ENCODE peak calls at places on chromosomes 2 and 18, in seven cellular contexts. A is activated T-cell treated with anti-CD3 and anti-CD28 coated beads for 24 hours; S is foreskin fibroblast; B is SHP77 treated with DMSO at 0.1 percent for 48 hours; H is heart left ventricle; M is activated T-helper 9 cell treated with anti-CD3 and anti-CD28 coated beads, Interleukin-2, amount 50 U/mL, for 16 hours; D is right cardiac atrium. X is an unnamed sample.

GRCh38 chr2:234993547-234993981 is 41.7 kb downstream of the SH3BP4 start:
- DNase-seq in A (no peak), S (no peak), B (no peak), H (no peak), M (no peak), D (no peak), X (no peak)

GRCh38 chr2:237141556-237141955 is 55.9 kb downstream of the COPS8 start:
- DNase-seq in A (no peak), S (peak; percentile 84), B (no peak), H (no peak), M (no peak), D (no peak), X (no peak)

GRCh38 chr2:199148076-199148845 is 309.5 kb downstream of the SATB2 start:
- DNase-seq in A (no peak), S (peak; percentile 56), B (no peak), H (no peak), M (no peak), D (no peak), X (no peak)

GRCh38 chr2:202269585-202269984 is 4.0 kb downstream of the NOP58 start:
- DNase-seq in A (no peak), S (no peak), B (no peak), H (no peak), M (no peak), D (no peak), X (no peak)

GRCh38 chr2:178522950-178523595 is 42.8 kb downstream of the PLEKHA3 start:
- DNase-seq in A (peak; percentile 75), S (peak; percentile 49), B (peak; percentile 16), H (peak; percentile 75), M (peak; percentile 76), D (peak; percentile 92), X (peak; percentile 84)

GRCh38 chr18:8351173-8351572 is 258.1 kb upstream of the RAB12 start:
- DNase-seq in A (no peak), S (peak; percentile 51), B (no peak), H (no peak), M (no peak), D (no peak), X (no peak)

GRCh38 chr2:88254437-88255081 is 84.4 kb downstream of the THNSL2 start:
- DNase-seq in A (no peak), S (no peak), B (no peak), H (no peak), M (no peak), D (no peak), X (no peak)

GRCh38 chr18:79620586-79621165 is 58.9 kb upstream of the CTDP1 start:
- DNase-seq in A (no peak), S (no peak), B (no peak), H (no peak), M (no peak), D (peak; percentile 11), X (no peak)

GRCh38 chr2:36376992-36377738 is 21.6 kb downstream of the CRIM1 start:
- DNase-seq in A (no peak), S (no peak), B (no peak), H (no peak), M (no peak), D (no peak), X (no peak)

GRCh38 chr18:48837676-48838075 is 113.1 kb downstream of the SMAD7 start:
- DNase-seq in A (no peak), S (no peak), B (no peak), H (no peak), M (no peak), D (peak; percentile 32), X (peak; percentile 10)

GRCh38 chr2:226791056-226791486 is 8.5 kb downstream of the IRS1 start:
- DNase-seq in A (no peak), S (no peak), B (peak; percentile 42), H (peak; percentile 60), M (no peak), D (no peak), X (no peak)

GRCh38 chr18:58536534-58537271 is 92.2 kb downstream of the ALPK2 start:
- DNase-seq in A (no peak), S (no peak), B (no peak), H (no peak), M (no peak), D (no peak), X (no peak)

GRCh38 chr2:692349-692748 is 15.1 kb upstream of the TMEM18 start:
- DNase-seq in A (no peak), S (no peak), B (no peak), H (no peak), M (no peak), D (no peak), X (no peak)

GRCh38 chr2:120445431-120446143 is 99.7 kb downstream of the INHBB start:
- DNase-seq in A (no peak), S (no peak), B (peak; percentile 10), H (no peak), M (no peak), D (no peak), X (no peak)

X was measured in ovary.